ENCODE peak calls at places on chromosomes 2 and 18, in five cellular contexts. W, X, C, B and Z are unnamed samples.

GRCh38 chr2:60281730-60282129 is 271.7 kb downstream of the BCL11A start:
- DNase-seq in C (no peak), X (no peak), B (no peak), W (peak), Z (no peak)

GRCh38 chr2:74416721-74417120 is 4.7 kb downstream of the C2orf81 start:
- DNase-seq in W (no peak), C (no peak), X (no peak), B (no peak), Z (no peak)

GRCh38 chr2:200814276-200814815 is 2.6 kb downstream of the BZW1 start:
- DNase-seq in X (no peak), B (peak), W (no peak), C (no peak), Z (no peak)

GRCh38 chr2:41736105-41736567 is 311.7 kb upstream of the PKDCC start:
- DNase-seq in W (peak), C (no peak), X (no peak), B (no peak), Z (no peak)

GRCh38 chr18:8584798-8585197 is 24.4 kb upstream of the RAB12 start:
- DNase-seq in C (no peak), X (peak), B (no peak), W (no peak), Z (no peak)

GRCh38 chr2:60612028-60612427 is 58.6 kb upstream of the BCL11A start:
- DNase-seq in B (no peak), X (no peak), C (no peak), W (no peak), Z (no peak)

GRCh38 chr18:74896390-74896991 is 298.8 kb downstream of the ZNF407 start:
- DNase-seq in C (peak), B (no peak), W (peak), X (peak), Z (peak)

GRCh38 chr18:35376393-35376741 is 770 bp downstream of the ZNF396 start:
- DNase-seq in W (no peak), B (peak), X (peak), C (no peak), Z (no peak)

GRCh38 chr2:166180951-166181812 is 53.4 kb upstream of the SCN1A start:
- DNase-seq in W (peak), C (peak), B (peak), X (peak), Z (no peak)

GRCh38 chr2:216142540-216142939 is 33.4 kb downstream of the XRCC5 start:
- DNase-seq in X (no peak), B (peak), W (no peak), C (peak), Z (no peak)

GRCh38 chr2:172698041-172698863 is 37.4 kb upstream of the RAPGEF4 start:
- DNase-seq in B (peak), X (peak), W (peak), C (peak), Z (no peak)

GRCh38 chr18:66599190-66599589 is 4.7 kb downstream of the CDH19 start:
- DNase-seq in B (no peak), W (no peak), C (no peak), X (no peak), Z (no peak)

GRCh38 chr2:71299507-71299906 is 32.1 kb upstream of the ZNF638 start:
- DNase-seq in C (peak), B (peak), W (peak), X (peak), Z (no peak)

GRCh38 chr2:170813611-170814550 is 2.8 kb upstream of the GAD1 start:
- DNase-seq in X (peak), C (peak), B (peak), W (peak), Z (no peak)

GRCh38 chr2:287471-287885 is 413 bp downstream of the ALKAL2 start:
- DNase-seq in X (peak), W (no peak), B (peak), C (peak), Z (no peak)

GRCh38 chr18:46468431-46469180 is 188.4 kb downstream of the LOXHD1 start:
- DNase-seq in X (no peak), B (no peak), W (no peak), C (no peak), Z (no peak)

GRCh38 chr2:104938226-104938941 is 84.5 kb downstream of the POU3F3 start:
- DNase-seq in B (no peak), X (no peak), C (no peak), W (no peak), Z (no peak)

GRCh38 chr2:111647359-111647758 is 236.6 kb downstream of the ANAPC1 start:
- DNase-seq in X (no peak), C (no peak), W (no peak), B (no peak), Z (no peak)

GRCh38 chr2:217597681-217598080 is 405.1 kb downstream of the TNS1 start:
- DNase-seq in C (no peak), B (no peak), W (no peak), X (no peak), Z (no peak)

GRCh38 chr2:217588266-217588665 is 414.5 kb downstream of the TNS1 start:
- DNase-seq in X (no peak), W (peak), C (no peak), B (no peak), Z (no peak)

GRCh38 chr2:217597140-217597539 is 405.7 kb downstream of the TNS1 start:
- DNase-seq in B (no peak), W (no peak), X (peak), C (no peak), Z (no peak)

DNA sequence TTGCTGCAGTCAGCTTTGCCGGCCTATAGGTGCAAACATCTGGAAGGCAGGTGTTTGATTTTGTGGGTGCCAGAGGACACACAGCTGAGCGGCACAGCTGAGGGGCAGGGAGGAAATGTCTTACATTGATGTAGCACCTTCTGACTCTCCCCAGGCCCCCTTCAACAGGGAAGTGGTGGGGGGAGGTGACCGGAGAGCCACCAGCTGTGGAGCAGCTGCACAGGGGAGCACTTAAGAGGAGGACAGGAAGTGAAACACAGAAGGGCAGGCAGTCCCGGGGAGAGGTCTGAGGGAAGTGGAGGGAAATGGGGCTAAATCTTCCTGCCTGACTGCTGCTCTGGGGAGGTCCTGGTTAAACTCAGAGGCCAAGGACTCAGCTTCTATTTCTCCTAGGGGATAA is 409.1 kb downstream of the TNS1 start:
- DNase-seq in W (no peak), X (peak), B (no peak), C (no peak), Z (no peak)
- H3K4ac ChIP-seq in W (no peak), X (no peak), B (no peak), C (no peak), Z (no peak)

GRCh38 chr2:30798536-30798991 is 8.7 kb downstream of the CAPN13 start:
- DNase-seq in X (peak), C (no peak), B (no peak), W (no peak), Z (peak)
- H3K4ac ChIP-seq in X (no peak), C (no peak), B (no peak), W (no peak), Z (no peak)

GRCh38 chr2:236802862-236803261 is 233.2 kb downstream of the ACKR3 start:
- DNase-seq in B (no peak), X (no peak), W (no peak), C (no peak), Z (no peak)
- H3K4ac ChIP-seq in B (no peak), X (no peak), W (no peak), C (no peak), Z (no peak)

GRCh38 chr18:21112140-21112473 is 494 bp upstream of the ROCK1 start:
- DNase-seq in W (no peak), C (no peak), X (no peak), B (no peak), Z (no peak)

GRCh38 chr18:21110667-21111350 is 804 bp downstream of the ROCK1 start:
- DNase-seq in B (peak), W (peak), X (peak), C (peak), Z (no peak)

GRCh38 chr18:21112543-21113105 is 1.0 kb upstream of the ROCK1 start:
- DNase-seq in C (peak), B (peak), W (no peak), X (peak), Z (no peak)

GRCh38 chr18:21109936-21110666 is 1.5 kb downstream of the ROCK1 start:
- DNase-seq in X (no peak), W (no peak), C (peak), B (no peak), Z (no peak)

GRCh38 chr18:21111351-21112139 is at the start of gene ROCK1:
- DNase-seq in W (peak), B (peak), C (peak), X (peak), Z (peak)
- H3K4ac ChIP-seq in W (peak), B (peak), C (peak), X (peak), Z (peak)

DNA sequence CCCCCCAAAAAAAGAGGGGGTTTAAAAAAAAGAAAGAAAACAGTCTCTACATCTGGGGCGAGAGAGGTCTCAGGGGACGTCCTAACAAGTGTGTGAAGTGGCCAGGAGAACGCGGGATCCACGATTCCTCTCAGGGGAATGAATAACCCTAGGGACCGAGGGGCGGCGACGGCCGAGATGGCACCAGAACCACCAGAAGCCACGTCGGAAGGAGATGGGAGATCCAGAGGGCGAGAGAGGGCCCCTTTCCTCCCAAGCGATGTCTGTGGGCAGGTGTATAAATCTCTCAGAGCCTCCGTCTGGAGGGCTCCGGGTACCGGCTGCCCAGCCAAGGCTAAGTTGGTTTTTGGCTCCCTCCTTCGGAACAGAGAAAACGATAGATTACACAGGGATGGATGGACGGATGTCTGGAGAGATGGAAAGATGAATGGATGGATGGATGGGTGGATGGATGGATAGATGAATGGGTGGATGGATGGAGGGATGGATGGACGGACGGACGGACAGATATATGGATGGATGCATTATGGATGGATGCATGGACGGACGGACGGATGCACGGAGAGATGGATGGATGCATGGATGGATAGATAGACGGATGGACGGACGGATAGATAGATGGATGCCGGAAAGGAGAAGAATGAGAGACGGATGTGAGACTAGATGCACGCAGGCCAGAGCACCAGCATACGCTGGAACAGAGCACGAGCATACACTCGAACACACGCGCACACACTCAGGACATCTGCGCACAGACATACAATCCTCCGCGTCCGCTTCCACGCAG is 1.6 kb downstream of the EPHA4 start:
- DNase-seq in W (no peak), B (peak), X (peak), C (peak), Z (peak)
- H3K4ac ChIP-seq in W (no peak), B (no peak), X (no peak), C (peak), Z (peak)

GRCh38 chr2:85237849-85238570 is 89.8 kb downstream of the TGOLN2 start:
- DNase-seq in C (no peak), B (no peak), X (peak), W (peak), Z (peak)

GRCh38 chr2:85236107-85236506 is 91.7 kb downstream of the TGOLN2 start:
- DNase-seq in X (no peak), C (no peak), W (no peak), B (no peak), Z (no peak)

GRCh38 chr2:85238607-85239006 is 89.2 kb downstream of the TGOLN2 start:
- DNase-seq in W (no peak), X (no peak), C (no peak), B (no peak), Z (no peak)

GRCh38 chr2:85234879-85235278 is 92.9 kb downstream of the TGOLN2 start:
- DNase-seq in C (no peak), X (peak), W (no peak), B (no peak), Z (no peak)

DNA sequence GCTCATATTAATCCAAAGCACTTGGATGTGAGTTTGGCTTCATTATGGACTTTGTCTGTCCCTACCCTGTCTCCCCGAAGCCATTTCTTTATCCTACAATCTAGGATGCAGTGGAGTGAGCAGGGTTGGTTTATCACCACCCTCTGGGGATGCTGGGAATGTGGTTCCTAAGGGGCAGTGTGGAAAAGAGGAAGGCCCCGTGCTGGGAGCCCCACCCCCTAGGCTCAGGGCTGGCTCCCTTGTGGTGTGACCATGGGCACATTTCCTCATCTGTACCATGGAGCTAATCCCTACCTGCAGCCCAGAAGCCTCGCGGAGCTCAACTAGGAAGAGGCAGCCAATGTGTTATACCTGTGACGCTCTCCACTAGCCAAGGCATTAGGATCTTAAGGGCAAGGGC is 92.5 kb downstream of the TGOLN2 start:
- DNase-seq in B (no peak), W (no peak), C (no peak), X (no peak), Z (no peak)
- H3K4ac ChIP-seq in B (no peak), W (no peak), C (no peak), X (no peak), Z (no peak)

GRCh38 chr18:77006305-77007175 is 126.0 kb downstream of the MBP start:
- DNase-seq in W (no peak), C (no peak), B (no peak), X (no peak), Z (no peak)

GRCh38 chr18:77005651-77006195 is 126.9 kb downstream of the MBP start:
- DNase-seq in X (no peak), B (no peak), W (no peak), C (no peak), Z (no peak)

GRCh38 chr18:77007251-77007650 is 125.3 kb downstream of the MBP start:
- DNase-seq in C (no peak), B (no peak), W (no peak), X (no peak), Z (no peak)

GRCh38 chr18:77002496-77002895 is 130.1 kb downstream of the MBP start:
- DNase-seq in W (peak), B (no peak), X (no peak), C (no peak), Z (no peak)

DNA sequence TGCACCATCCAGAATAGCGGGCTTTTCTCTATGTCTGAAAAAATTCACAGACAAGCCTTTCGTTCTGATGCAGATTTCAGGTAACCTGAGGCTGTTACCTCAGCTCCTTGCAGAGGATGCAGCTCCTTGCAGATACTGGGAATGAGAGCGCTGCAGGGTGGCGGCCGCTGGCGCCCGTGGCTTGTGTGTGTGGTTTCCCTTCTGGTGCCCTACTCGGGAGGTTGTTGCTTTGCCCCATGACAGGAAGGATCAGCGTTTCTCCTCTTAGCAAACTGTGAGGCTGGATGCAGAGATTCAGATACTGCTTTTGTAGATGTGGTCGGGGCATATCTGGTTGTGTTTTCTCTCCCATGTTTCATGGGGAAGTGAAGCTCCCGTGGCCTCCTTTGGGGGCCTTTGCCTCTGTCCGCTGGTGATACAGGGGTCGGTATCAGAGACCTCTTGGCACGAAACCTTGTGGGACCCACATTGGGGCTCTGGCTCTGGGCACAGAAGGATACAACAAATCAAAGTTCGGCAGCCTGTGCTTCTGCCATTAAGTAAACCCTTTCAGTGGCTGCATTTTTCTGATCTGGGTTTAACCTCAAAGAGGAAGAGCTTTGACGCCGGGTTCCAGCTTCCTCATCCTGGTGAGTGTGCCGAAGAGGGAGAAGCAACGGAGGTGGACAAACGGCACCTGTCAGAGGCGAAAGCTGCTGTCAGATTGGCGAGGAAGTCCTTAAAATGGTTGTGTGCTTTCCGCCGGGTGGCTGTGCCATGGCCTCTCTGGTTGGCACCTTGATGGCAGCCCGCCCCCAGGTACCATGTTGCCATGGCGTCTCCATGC is 127.8 kb downstream of the MBP start:
- DNase-seq in B (no peak), W (no peak), X (no peak), C (no peak), Z (no peak)
- H3K4ac ChIP-seq in B (no peak), W (no peak), X (no peak), C (no peak), Z (no peak)

GRCh38 chr2:55049794-55050132 is 488 bp downstream of the RTN4 start:
- DNase-seq in W (no peak), C (no peak), B (no peak), X (no peak), Z (no peak)
- H3K4ac ChIP-seq in W (peak), C (peak), B (peak), X (peak), Z (no peak)

GRCh38 chr18:21242141-21243040 is at the start of gene GREB1L:
- DNase-seq in W (peak), C (no peak), X (peak), B (peak), Z (no peak)
- H3K4ac ChIP-seq in W (peak), C (no peak), X (peak), B (no peak), Z (no peak)

GRCh38 chr2:208147008-208147407 is 1.1 kb upstream of the CRYGB start:
- DNase-seq in B (no peak), W (no peak), C (no peak), X (peak), Z (no peak)

GRCh38 chr2:208142255-208142924 is 3.6 kb downstream of the CRYGB start:
- DNase-seq in C (peak), X (no peak), W (no peak), B (no peak), Z (no peak)

GRCh38 chr2:208146006-208146405 is at the start of gene CRYGB:
- DNase-seq in B (no peak), X (peak), C (no peak), W (no peak), Z (no peak)

GRCh38 chr2:208139447-208139846 is 6.5 kb downstream of the CRYGB start:
- DNase-seq in W (no peak), C (no peak), X (no peak), B (no peak), Z (no peak)

DNA sequence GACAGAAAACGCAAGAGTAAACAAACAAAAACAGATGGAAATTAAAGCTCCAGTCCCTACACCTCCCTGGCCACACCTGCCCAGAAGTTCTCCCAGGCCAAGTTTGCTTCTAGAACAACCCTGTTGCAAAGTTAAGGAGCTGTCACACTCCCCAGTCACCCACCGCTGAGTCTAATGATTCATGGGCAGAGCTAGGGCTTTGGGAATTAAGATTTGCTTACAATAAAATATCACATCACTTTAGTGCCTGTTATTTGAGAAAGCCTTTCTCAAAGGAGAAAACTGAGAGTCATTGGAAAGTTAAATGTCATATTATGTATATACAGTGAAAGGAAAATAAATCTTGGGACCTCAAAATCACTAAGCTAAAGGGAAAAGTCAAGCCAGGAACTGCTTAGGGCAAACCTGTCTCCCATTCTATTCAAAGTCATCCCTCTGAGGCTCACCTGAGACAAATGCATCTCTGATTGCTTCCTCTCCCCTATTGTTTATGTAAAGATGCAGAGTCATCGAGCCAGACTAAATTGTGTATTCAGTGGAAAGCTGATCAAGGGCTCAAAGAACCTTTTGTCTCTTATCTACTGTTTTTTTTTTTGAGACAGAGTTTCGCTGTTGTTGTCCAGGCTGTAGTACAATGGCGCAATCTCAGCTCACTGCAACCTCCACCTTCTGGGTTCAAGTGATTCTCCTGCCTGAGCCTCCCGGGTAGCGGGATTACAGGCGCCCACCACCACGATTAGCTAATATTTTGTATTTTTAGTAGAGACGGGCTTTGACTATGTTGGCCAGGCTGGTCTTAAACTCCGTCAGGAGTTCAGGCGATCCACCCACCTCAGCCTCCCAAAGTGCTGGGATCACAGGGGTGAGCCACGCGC is 2.8 kb downstream of the CRYGB start:
- DNase-seq in B (no peak), C (no peak), W (no peak), X (peak), Z (no peak)
- H3K4ac ChIP-seq in B (no peak), C (no peak), W (no peak), X (peak), Z (no peak)